ENCODE peak calls at places on chromosomes 2 and 18, in six cellular contexts. One of them, this sample, is unnamed.

GRCh38 chr2:97719362-97720155 is 6.2 kb downstream of the ZAP70 start:
- DNase-seq in fibroblast of lung: no peak
- DNase-seq in mammary epithelial cell: no peak
- DNase-seq in testis: no peak
- DNase-seq in brain microvascular endothelial cell: no peak
- DNase-seq in fibroblast of the aortic adventitia: no peak
- DNase-seq in this sample: no peak

GRCh38 chr2:74037379-74037860 is 52.7 kb downstream of the TET3 start:
- DNase-seq in fibroblast of lung: peak
- DNase-seq in mammary epithelial cell: no peak
- DNase-seq in testis: no peak
- DNase-seq in brain microvascular endothelial cell: peak
- DNase-seq in fibroblast of the aortic adventitia: peak
- DNase-seq in this sample: no peak

GRCh38 chr2:231385429-231385828 is 10.1 kb upstream of the B3GNT7 start:
- DNase-seq in fibroblast of lung: no peak
- DNase-seq in mammary epithelial cell: no peak
- DNase-seq in testis: no peak
- DNase-seq in brain microvascular endothelial cell: no peak
- DNase-seq in fibroblast of the aortic adventitia: no peak
- DNase-seq in this sample: no peak

GRCh38 chr2:134576478-134576877 is 142.3 kb downstream of the TMEM163 start:
- DNase-seq in fibroblast of lung: no peak
- DNase-seq in mammary epithelial cell: no peak
- DNase-seq in testis: no peak
- DNase-seq in brain microvascular endothelial cell: no peak
- DNase-seq in fibroblast of the aortic adventitia: no peak
- DNase-seq in this sample: no peak

GRCh38 chr2:174492963-174493431 is 6.2 kb upstream of the GPR155 start:
- DNase-seq in fibroblast of lung: no peak
- DNase-seq in mammary epithelial cell: no peak
- DNase-seq in testis: no peak
- DNase-seq in brain microvascular endothelial cell: no peak
- DNase-seq in fibroblast of the aortic adventitia: peak
- DNase-seq in this sample: no peak

GRCh38 chr2:140659293-140659692 is 1471.5 kb downstream of the LRP1B start:
- DNase-seq in fibroblast of lung: no peak
- DNase-seq in mammary epithelial cell: no peak
- DNase-seq in testis: no peak
- DNase-seq in brain microvascular endothelial cell: no peak
- DNase-seq in fibroblast of the aortic adventitia: no peak
- DNase-seq in this sample: no peak

GRCh38 chr2:235105821-235106359 is 154.1 kb downstream of the SH3BP4 start:
- DNase-seq in fibroblast of lung: peak
- DNase-seq in mammary epithelial cell: no peak
- DNase-seq in testis: no peak
- DNase-seq in brain microvascular endothelial cell: peak
- DNase-seq in fibroblast of the aortic adventitia: no peak
- DNase-seq in this sample: no peak

GRCh38 chr2:143284087-143284675 is 155.0 kb downstream of the ARHGAP15 start:
- DNase-seq in fibroblast of lung: peak
- DNase-seq in mammary epithelial cell: peak
- DNase-seq in testis: peak
- DNase-seq in brain microvascular endothelial cell: peak
- DNase-seq in fibroblast of the aortic adventitia: peak
- DNase-seq in this sample: no peak

GRCh38 chr18:49850636-49851035 is 37.3 kb upstream of the ACAA2 start:
- DNase-seq in fibroblast of lung: no peak
- DNase-seq in mammary epithelial cell: no peak
- DNase-seq in testis: no peak
- DNase-seq in brain microvascular endothelial cell: no peak
- DNase-seq in fibroblast of the aortic adventitia: no peak
- DNase-seq in this sample: no peak

GRCh38 chr18:79818036-79818435 is 20.3 kb downstream of the KCNG2 start:
- DNase-seq in fibroblast of lung: no peak
- DNase-seq in mammary epithelial cell: no peak
- DNase-seq in testis: no peak
- DNase-seq in brain microvascular endothelial cell: peak
- DNase-seq in fibroblast of the aortic adventitia: no peak
- DNase-seq in this sample: no peak

GRCh38 chr2:31580321-31581117 is at the start of gene SRD5A2:
- DNase-seq in fibroblast of lung: no peak
- DNase-seq in mammary epithelial cell: peak
- DNase-seq in testis: peak
- DNase-seq in brain microvascular endothelial cell: no peak
- DNase-seq in fibroblast of the aortic adventitia: no peak
- DNase-seq in this sample: no peak

DNA sequence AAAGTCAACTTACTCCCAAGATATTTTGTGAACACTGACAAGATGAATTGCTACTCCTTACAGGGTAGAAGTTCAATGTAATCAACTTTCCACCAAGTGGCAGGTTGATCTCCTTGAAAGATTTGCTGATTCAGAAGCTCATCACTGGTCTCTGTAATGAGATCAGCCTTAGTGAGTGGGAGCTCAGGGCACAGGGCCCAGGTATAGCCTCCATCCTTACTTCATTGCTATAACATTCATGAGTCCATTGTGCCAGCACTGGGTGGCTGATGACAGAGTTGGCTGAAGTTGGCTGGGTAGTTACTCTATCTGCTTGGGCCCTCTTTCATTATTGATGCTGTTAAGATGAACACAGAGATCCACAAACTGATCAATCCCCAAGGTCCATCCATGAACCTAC is 379.0 kb downstream of the IRS1 start:
- DNase-seq in fibroblast of lung: no peak
- DNase-seq in mammary epithelial cell: no peak
- DNase-seq in testis: no peak
- DNase-seq in brain microvascular endothelial cell: no peak
- DNase-seq in fibroblast of the aortic adventitia: no peak
- DNase-seq in this sample: no peak
- H3K4me3 ChIP-seq in fibroblast of lung: no peak
- H3K4me3 ChIP-seq in mammary epithelial cell: no peak
- H3K4me3 ChIP-seq in testis: no peak
- H3K4me3 ChIP-seq in brain microvascular endothelial cell: no peak
- H3K4me3 ChIP-seq in fibroblast of the aortic adventitia: no peak
- H3K4me3 ChIP-seq in this sample: no peak

GRCh38 chr2:19312949-19313348 is 45.5 kb downstream of the OSR1 start:
- DNase-seq in fibroblast of lung: peak
- DNase-seq in mammary epithelial cell: peak
- DNase-seq in testis: peak
- DNase-seq in brain microvascular endothelial cell: peak
- DNase-seq in fibroblast of the aortic adventitia: peak
- DNase-seq in this sample: peak
- TF ChIP-seq CTCF in fibroblast of lung: peak
- TF ChIP-seq CTCF in mammary epithelial cell: peak
- TF ChIP-seq CTCF in testis: peak
- TF ChIP-seq CTCF in brain microvascular endothelial cell: peak
- TF ChIP-seq CTCF in fibroblast of the aortic adventitia: peak
- TF ChIP-seq CTCF in this sample: peak

DNA sequence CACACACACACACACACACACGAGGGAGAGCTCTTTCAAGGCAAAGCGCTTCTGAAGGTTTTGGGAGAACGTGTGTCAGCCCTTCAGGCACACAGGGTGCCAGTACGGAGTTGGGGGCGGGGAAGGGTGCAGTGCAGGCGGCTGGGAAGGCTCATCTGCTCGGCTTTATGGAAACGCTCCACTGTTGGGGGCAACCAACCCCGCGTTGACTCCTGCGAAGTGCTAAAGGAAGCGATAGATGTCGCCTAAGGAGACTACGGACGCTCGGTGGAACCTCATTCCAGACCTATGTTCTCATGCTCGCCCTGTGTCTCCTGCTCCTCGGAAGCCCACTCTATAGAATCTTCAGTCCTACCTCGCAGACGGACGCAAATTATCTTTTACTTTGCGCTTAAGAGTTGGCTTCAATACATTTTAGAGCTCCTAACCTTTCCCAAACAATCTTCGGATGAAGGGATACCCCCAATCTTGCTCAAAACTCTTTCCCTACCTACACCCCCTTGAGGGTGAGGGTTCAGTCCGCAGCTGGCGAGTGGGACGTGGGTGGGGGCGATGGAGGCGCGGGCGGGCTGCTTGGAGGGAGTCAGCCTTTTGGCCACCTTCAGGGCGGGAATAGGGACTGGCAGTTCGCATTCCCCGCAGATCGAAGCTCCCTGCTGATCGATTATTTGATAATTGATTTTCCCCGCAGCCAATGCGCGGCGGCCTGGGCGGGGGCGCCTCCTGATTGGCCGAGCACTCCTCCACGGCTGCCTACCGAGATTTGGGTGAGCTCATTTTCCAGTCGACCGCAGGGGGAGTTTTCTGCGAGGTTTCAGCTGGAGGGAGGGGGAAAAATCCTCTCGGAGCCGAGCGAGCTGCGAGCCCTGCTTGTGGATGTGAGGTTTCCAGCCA is 1.9 kb upstream of the MEIS1 start:
- DNase-seq in fibroblast of lung: peak
- DNase-seq in mammary epithelial cell: peak
- DNase-seq in testis: peak
- DNase-seq in brain microvascular endothelial cell: peak
- DNase-seq in fibroblast of the aortic adventitia: peak
- DNase-seq in this sample: peak
- H3K4me3 ChIP-seq in fibroblast of lung: peak
- H3K4me3 ChIP-seq in mammary epithelial cell: peak
- H3K4me3 ChIP-seq in testis: peak
- H3K4me3 ChIP-seq in brain microvascular endothelial cell: peak
- H3K4me3 ChIP-seq in fibroblast of the aortic adventitia: peak
- H3K4me3 ChIP-seq in this sample: peak

DNA sequence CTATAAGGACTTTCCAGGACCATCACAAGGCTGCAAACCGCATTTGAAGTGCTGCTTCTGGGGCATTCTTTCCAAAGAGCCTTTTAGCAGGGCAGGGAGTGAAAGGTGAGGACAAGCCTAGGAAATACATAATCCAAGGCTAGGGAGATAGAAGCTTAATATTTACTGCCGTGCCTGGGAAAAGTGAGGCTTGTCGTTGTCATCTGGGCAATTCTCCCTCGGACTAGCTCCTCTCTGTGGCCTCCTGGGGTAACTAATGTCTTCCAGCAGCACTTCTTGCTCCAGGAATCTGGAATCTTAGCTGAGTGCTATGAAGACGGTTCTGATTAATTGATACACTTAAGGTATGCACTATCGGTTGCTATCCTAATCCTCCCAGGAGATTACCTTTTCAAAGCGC is 69.3 kb upstream of the ATL2 start:
- DNase-seq in fibroblast of lung: no peak
- DNase-seq in mammary epithelial cell: no peak
- DNase-seq in testis: no peak
- DNase-seq in brain microvascular endothelial cell: no peak
- DNase-seq in fibroblast of the aortic adventitia: no peak
- DNase-seq in this sample: no peak
- TF ChIP-seq CTCF in fibroblast of lung: peak
- TF ChIP-seq CTCF in mammary epithelial cell: peak
- TF ChIP-seq CTCF in testis: no peak
- TF ChIP-seq CTCF in brain microvascular endothelial cell: peak
- TF ChIP-seq CTCF in fibroblast of the aortic adventitia: peak
- TF ChIP-seq CTCF in this sample: no peak

This sample was measured in HFF-Myc.